ENCODE peak calls at places on chromosomes 5 and 9, in ten cellular contexts. One of them, this sample, is unnamed.

GRCh38 chr9:136949817-136950655 is 2.0 kb upstream of the LCN12 start:
- DNase-seq in NCI-H2081: peak
- DNase-seq in HL-60: peak
- DNase-seq in HFFc6: peak
- DNase-seq in HT-29: peak
- DNase-seq in NCI-H1092 treated with DMSO at 0.1 percent for 48 hours: peak
- DNase-seq in brain microvascular endothelial cell: peak
- DNase-seq in adrenal gland: peak
- DNase-seq in tibial nerve: peak
- DNase-seq in M059J: peak
- DNase-seq in this sample: peak

GRCh38 chr9:98284754-98285153 is 29.3 kb upstream of the TBC1D2 start:
- DNase-seq in adrenal gland: no peak
- DNase-seq in HT-29: no peak
- DNase-seq in NCI-H1092 treated with DMSO at 0.1 percent for 48 hours: no peak
- DNase-seq in tibial nerve: no peak
- DNase-seq in NCI-H2081: no peak
- DNase-seq in HL-60: no peak
- DNase-seq in brain microvascular endothelial cell: no peak
- DNase-seq in M059J: no peak
- DNase-seq in HFFc6: no peak
- DNase-seq in this sample: no peak

GRCh38 chr9:84239341-84239740 is 101.2 kb downstream of the SLC28A3 start:
- DNase-seq in tibial nerve: no peak
- DNase-seq in brain microvascular endothelial cell: no peak
- DNase-seq in NCI-H1092 treated with DMSO at 0.1 percent for 48 hours: no peak
- DNase-seq in HT-29: no peak
- DNase-seq in M059J: no peak
- DNase-seq in NCI-H2081: no peak
- DNase-seq in HFFc6: no peak
- DNase-seq in adrenal gland: no peak
- DNase-seq in HL-60: no peak
- DNase-seq in this sample: no peak

GRCh38 chr9:20319641-20320337 is 302.5 kb downstream of the MLLT3 start:
- DNase-seq in brain microvascular endothelial cell: no peak
- DNase-seq in NCI-H2081: no peak
- DNase-seq in tibial nerve: no peak
- DNase-seq in HL-60: no peak
- DNase-seq in M059J: peak
- DNase-seq in HFFc6: peak
- DNase-seq in NCI-H1092 treated with DMSO at 0.1 percent for 48 hours: peak
- DNase-seq in adrenal gland: no peak
- DNase-seq in HT-29: no peak
- DNase-seq in this sample: no peak

GRCh38 chr9:37220971-37221370 is 100.6 kb downstream of the ZCCHC7 start:
- DNase-seq in HL-60: no peak
- DNase-seq in M059J: no peak
- DNase-seq in NCI-H2081: no peak
- DNase-seq in NCI-H1092 treated with DMSO at 0.1 percent for 48 hours: no peak
- DNase-seq in brain microvascular endothelial cell: no peak
- DNase-seq in HFFc6: peak
- DNase-seq in HT-29: no peak
- DNase-seq in adrenal gland: no peak
- DNase-seq in tibial nerve: no peak
- DNase-seq in this sample: no peak

GRCh38 chr5:126031989-126032716 is 391.1 kb upstream of the GRAMD2B start:
- DNase-seq in HT-29: no peak
- DNase-seq in tibial nerve: no peak
- DNase-seq in adrenal gland: peak
- DNase-seq in M059J: peak
- DNase-seq in HL-60: no peak
- DNase-seq in NCI-H2081: peak
- DNase-seq in NCI-H1092 treated with DMSO at 0.1 percent for 48 hours: peak
- DNase-seq in HFFc6: no peak
- DNase-seq in brain microvascular endothelial cell: peak
- DNase-seq in this sample: no peak

GRCh38 chr9:26756881-26757280 is 135.7 kb downstream of the CAAP1 start:
- DNase-seq in brain microvascular endothelial cell: no peak
- DNase-seq in HFFc6: no peak
- DNase-seq in NCI-H1092 treated with DMSO at 0.1 percent for 48 hours: no peak
- DNase-seq in NCI-H2081: no peak
- DNase-seq in HT-29: no peak
- DNase-seq in M059J: no peak
- DNase-seq in adrenal gland: no peak
- DNase-seq in tibial nerve: no peak
- DNase-seq in HL-60: no peak
- DNase-seq in this sample: no peak

GRCh38 chr9:127161081-127161621 is 38.7 kb upstream of the ANGPTL2 start:
- DNase-seq in HL-60: no peak
- DNase-seq in HT-29: no peak
- DNase-seq in brain microvascular endothelial cell: no peak
- DNase-seq in M059J: no peak
- DNase-seq in tibial nerve: no peak
- DNase-seq in NCI-H2081: no peak
- DNase-seq in NCI-H1092 treated with DMSO at 0.1 percent for 48 hours: no peak
- DNase-seq in adrenal gland: peak
- DNase-seq in HFFc6: no peak
- DNase-seq in this sample: no peak

GRCh38 chr5:106019271-106019670 is 1651.5 kb downstream of the EFNA5 start:
- DNase-seq in HFFc6: no peak
- DNase-seq in HT-29: no peak
- DNase-seq in M059J: no peak
- DNase-seq in HL-60: no peak
- DNase-seq in tibial nerve: no peak
- DNase-seq in NCI-H1092 treated with DMSO at 0.1 percent for 48 hours: peak
- DNase-seq in brain microvascular endothelial cell: peak
- DNase-seq in adrenal gland: no peak
- DNase-seq in NCI-H2081: no peak
- DNase-seq in this sample: no peak

GRCh38 chr9:77455312-77455927 is 192.7 kb downstream of the GNA14 start:
- DNase-seq in adrenal gland: no peak
- DNase-seq in M059J: peak
- DNase-seq in HL-60: peak
- DNase-seq in NCI-H1092 treated with DMSO at 0.1 percent for 48 hours: no peak
- DNase-seq in brain microvascular endothelial cell: no peak
- DNase-seq in HT-29: peak
- DNase-seq in tibial nerve: no peak
- DNase-seq in HFFc6: peak
- DNase-seq in NCI-H2081: peak
- DNase-seq in this sample: no peak

GRCh38 chr5:157540707-157541451 is 34.7 kb downstream of the ADAM19 start:
- DNase-seq in NCI-H1092 treated with DMSO at 0.1 percent for 48 hours: no peak
- DNase-seq in M059J: peak
- DNase-seq in HL-60: no peak
- DNase-seq in HT-29: no peak
- DNase-seq in tibial nerve: no peak
- DNase-seq in brain microvascular endothelial cell: peak
- DNase-seq in adrenal gland: no peak
- DNase-seq in NCI-H2081: no peak
- DNase-seq in HFFc6: peak
- DNase-seq in this sample: peak

GRCh38 chr9:35935755-35936509 is 22.0 kb downstream of the OR2S2 start:
- DNase-seq in brain microvascular endothelial cell: peak
- DNase-seq in HT-29: no peak
- DNase-seq in NCI-H2081: no peak
- DNase-seq in NCI-H1092 treated with DMSO at 0.1 percent for 48 hours: no peak
- DNase-seq in HFFc6: peak
- DNase-seq in HL-60: no peak
- DNase-seq in adrenal gland: no peak
- DNase-seq in tibial nerve: no peak
- DNase-seq in M059J: peak
- DNase-seq in this sample: no peak

GRCh38 chr5:127072861-127073846 is at the start of gene C5orf63:
- DNase-seq in HFFc6: no peak
- DNase-seq in brain microvascular endothelial cell: no peak
- DNase-seq in M059J: peak
- DNase-seq in NCI-H1092 treated with DMSO at 0.1 percent for 48 hours: peak
- DNase-seq in tibial nerve: peak
- DNase-seq in HL-60: peak
- DNase-seq in NCI-H2081: peak
- DNase-seq in HT-29: peak
- DNase-seq in adrenal gland: peak
- DNase-seq in this sample: peak

GRCh38 chr5:96037128-96037527 is 75.5 kb upstream of the ELL2 start:
- DNase-seq in NCI-H1092 treated with DMSO at 0.1 percent for 48 hours: no peak
- DNase-seq in adrenal gland: no peak
- DNase-seq in HL-60: no peak
- DNase-seq in brain microvascular endothelial cell: no peak
- DNase-seq in HT-29: no peak
- DNase-seq in HFFc6: no peak
- DNase-seq in NCI-H2081: no peak
- DNase-seq in M059J: no peak
- DNase-seq in tibial nerve: no peak
- DNase-seq in this sample: no peak

GRCh38 chr5:68046445-68046844 is 169.1 kb upstream of the PIK3R1 start:
- DNase-seq in HL-60: peak
- DNase-seq in NCI-H1092 treated with DMSO at 0.1 percent for 48 hours: no peak
- DNase-seq in HFFc6: peak
- DNase-seq in HT-29: peak
- DNase-seq in NCI-H2081: no peak
- DNase-seq in brain microvascular endothelial cell: peak
- DNase-seq in M059J: peak
- DNase-seq in adrenal gland: peak
- DNase-seq in tibial nerve: no peak
- DNase-seq in this sample: no peak

GRCh38 chr9:99193466-99193821 is 28.3 kb downstream of the ALG2 start:
- DNase-seq in tibial nerve: no peak
- DNase-seq in HFFc6: no peak
- DNase-seq in NCI-H1092 treated with DMSO at 0.1 percent for 48 hours: no peak
- DNase-seq in M059J: no peak
- DNase-seq in NCI-H2081: no peak
- DNase-seq in HL-60: no peak
- DNase-seq in HT-29: no peak
- DNase-seq in brain microvascular endothelial cell: no peak
- DNase-seq in adrenal gland: no peak
- DNase-seq in this sample: no peak